ENCODE peak calls at places on chromosomes 12 and 14, in five cellular contexts. E is spleen, R is nephron progenitor cell, P is K562, U is H9. S is an unnamed sample.

GRCh38 chr12:75779891-75780501 is 251.6 kb downstream of the PHLDA1 start:
- DNase-seq in R (no peak), U (no peak), E (no peak), P (no peak), S (no peak)

GRCh38 chr12:6867407-6868210 is at the start of gene TPI1:
- DNase-seq in R (peak), U (peak), E (peak), P (peak), S (peak)

GRCh38 chr14:100406505-100407131 is 83.5 kb downstream of the SLC25A47 start:
- DNase-seq in U (no peak), E (peak), R (no peak), P (peak), S (no peak)

GRCh38 chr12:52871291-52871961 is 22.6 kb upstream of the KRT78 start:
- DNase-seq in U (no peak), R (no peak), P (no peak), E (no peak), S (no peak)

GRCh38 chr14:80344208-80344607 is 132.9 kb upstream of the DIO2 start:
- DNase-seq in U (no peak), P (no peak), E (no peak), R (no peak), S (no peak)

GRCh38 chr14:65462411-65462810 is 49.9 kb downstream of the FUT8 start:
- DNase-seq in E (no peak), U (no peak), P (no peak), R (no peak), S (no peak)

GRCh38 chr12:62834971-62835547 is 99.9 kb downstream of the PPM1H start:
- DNase-seq in P (no peak), E (no peak), R (no peak), U (no peak), S (no peak)

GRCh38 chr14:46245281-46245680 is 406.3 kb downstream of the RPL10L start:
- DNase-seq in R (no peak), U (no peak), P (no peak), E (no peak), S (no peak)

GRCh38 chr14:59728294-59728693 is 142.3 kb downstream of the RTN1 start:
- DNase-seq in U (no peak), E (no peak), R (no peak), P (no peak), S (no peak)

DNA sequence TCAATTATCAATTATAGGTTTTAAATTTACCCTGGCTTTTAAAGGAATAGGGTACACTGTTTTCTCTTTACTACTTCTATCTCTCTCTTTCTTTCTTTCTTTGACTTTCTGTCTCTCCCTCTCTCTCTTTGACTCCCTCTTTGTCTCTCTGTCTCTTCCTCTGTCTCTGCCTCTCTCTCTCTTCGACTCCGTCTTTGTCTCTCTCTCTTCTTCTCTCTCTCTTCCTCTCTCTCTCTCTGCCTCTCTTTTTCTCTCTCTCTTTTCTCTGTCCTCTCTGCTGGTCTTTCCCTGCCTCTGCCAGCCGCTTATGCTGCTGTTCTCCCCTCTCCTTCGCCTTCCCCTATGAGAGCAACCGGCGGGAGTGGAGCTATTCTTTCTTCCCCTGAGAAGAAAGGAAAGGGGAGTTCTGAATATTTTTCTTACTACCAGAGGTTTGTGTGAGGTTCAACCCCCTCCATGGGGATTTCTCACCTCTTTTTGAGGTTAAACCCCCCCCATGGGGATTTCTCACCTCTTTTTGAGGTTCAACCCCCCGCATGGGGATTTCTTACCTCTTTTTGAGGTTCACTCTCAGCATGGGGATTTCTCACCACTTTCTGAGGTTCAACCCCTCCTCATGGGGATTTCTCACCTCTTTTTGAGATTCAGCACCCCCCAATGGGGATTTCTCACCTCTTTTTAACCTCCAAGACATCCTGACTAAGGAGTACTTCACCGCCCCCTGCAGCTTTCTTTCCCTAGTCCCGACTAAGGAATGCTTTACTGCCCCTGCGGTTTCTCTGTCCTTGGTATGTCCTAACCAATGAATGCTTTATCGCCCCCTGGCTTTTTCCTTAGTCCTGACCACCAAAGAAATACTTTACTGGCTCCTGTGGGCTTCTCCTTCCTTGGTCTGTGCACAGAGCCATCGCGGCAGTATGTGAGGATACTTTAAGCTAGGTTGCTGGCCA is 27.4 kb upstream of the DDHD1 start:
- DNase-seq in U (peak), R (peak), P (peak), E (no peak), S (no peak)
- TF ChIP-seq CTCF in U (peak), R (no peak), P (peak), E (no peak), S (peak)

DNA sequence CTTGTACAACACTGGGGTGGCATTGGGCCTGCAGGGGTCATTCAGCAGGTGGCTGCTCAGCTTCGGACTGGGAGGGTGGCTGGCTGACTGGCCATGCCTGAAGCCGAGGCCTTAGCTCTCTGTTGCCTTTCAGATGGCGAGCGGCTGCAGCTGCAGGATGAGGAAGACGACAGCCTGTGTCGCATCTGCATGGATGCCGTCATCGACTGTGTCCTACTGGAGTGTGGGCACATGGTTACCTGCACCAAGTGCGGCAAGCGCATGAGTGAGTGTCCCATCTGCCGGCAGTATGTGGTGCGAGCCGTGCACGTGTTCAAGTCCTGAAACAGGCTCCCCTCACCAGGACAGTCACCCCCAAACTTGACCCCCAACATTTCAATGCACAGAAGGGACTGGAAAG is 23.3 kb downstream of the RNF34 start:
- DNase-seq in U (no peak), E (no peak), R (no peak), P (no peak), S (no peak)
- TF ChIP-seq CTCF in U (no peak), E (no peak), R (no peak), P (no peak), S (no peak)

GRCh38 chr12:124750787-124751471 is 112.7 kb downstream of the SCARB1 start:
- DNase-seq in P (peak), R (peak), E (no peak), U (peak), S (no peak)
- TF ChIP-seq CTCF in P (peak), R (no peak), E (no peak), U (peak), S (peak)

GRCh38 chr12:21946983-21947382 is 5.8 kb upstream of the ABCC9 start:
- DNase-seq in E (no peak), U (no peak), P (no peak), R (no peak), S (no peak)
- TF ChIP-seq CTCF in E (no peak), U (no peak), P (no peak), R (no peak), S (no peak)

S was measured in type B pancreatic cell.